ENCODE peak calls at places on chromosomes 3 and 15, in ten cellular contexts. K is A549, C is cardiac fibroblast, D is cardiac muscle cell, P is dorsolateral prefrontal cortex, X is glutamatergic neuron, B is fibroblast of lung, Q is lung, M is fibroblast of pulmonary artery, S is B cell. O is an unnamed sample.

GRCh38 chr15:70636540-70637165 is 126.7 kb downstream of the UACA start:
- DNase-seq in D (peak), B (peak), C (peak), M (peak), P (no peak), Q (no peak), X (no peak), S (no peak), K (no peak), O (no peak)

GRCh38 chr3:13276438-13277129 is 143.5 kb downstream of the NUP210 start:
- DNase-seq in B (no peak), Q (no peak), X (peak), M (no peak), C (no peak), K (no peak), S (no peak), D (no peak), P (no peak), O (no peak)

GRCh38 chr3:158168996-158169573 is 59.2 kb downstream of the RSRC1 start:
- DNase-seq in D (no peak), Q (no peak), K (no peak), P (no peak), X (no peak), S (no peak), B (no peak), M (no peak), C (peak), O (no peak)

GRCh38 chr3:139953131-139953910 is 18.3 kb downstream of the CLSTN2 start:
- DNase-seq in P (no peak), M (no peak), Q (no peak), B (no peak), K (no peak), S (no peak), C (no peak), X (no peak), D (no peak), O (no peak)

GRCh38 chr3:166052440-166052839 is 215.2 kb upstream of the BCHE start:
- DNase-seq in Q (no peak), S (no peak), M (no peak), C (no peak), P (no peak), D (no peak), X (no peak), K (no peak), B (no peak), O (no peak)

GRCh38 chr3:181727122-181728036 is 15.7 kb downstream of the SOX2 start:
- DNase-seq in D (no peak), B (no peak), S (no peak), P (no peak), K (no peak), X (peak), C (no peak), Q (no peak), M (peak), O (no peak)

GRCh38 chr3:142027713-142028112 is 121.6 kb downstream of the TFDP2 start:
- DNase-seq in K (no peak), X (no peak), D (peak), Q (no peak), M (peak), P (no peak), C (peak), S (no peak), B (peak), O (no peak)

GRCh38 chr3:136909187-136909586 is 47.2 kb downstream of the NCK1 start:
- DNase-seq in Q (no peak), M (no peak), P (no peak), C (no peak), S (no peak), X (no peak), D (no peak), K (no peak), B (no peak), O (no peak)

GRCh38 chr3:85576091-85576690 is 617.4 kb downstream of the CADM2 start:
- DNase-seq in S (peak), C (peak), B (peak), X (peak), M (peak), P (peak), D (peak), Q (peak), K (peak), O (peak)

GRCh38 chr3:143158549-143158988 is 39.0 kb downstream of the CHST2 start:
- DNase-seq in B (no peak), D (no peak), X (no peak), M (peak), C (no peak), Q (no peak), S (no peak), P (no peak), K (no peak), O (no peak)

GRCh38 chr15:40746916-40747418 is 8.1 kb downstream of the RMDN3 start:
- DNase-seq in C (peak), X (no peak), D (no peak), B (peak), S (no peak), K (no peak), M (peak), P (no peak), Q (no peak), O (no peak)

GRCh38 chr3:152385761-152386160 is 117.0 kb downstream of the MBNL1 start:
- DNase-seq in K (no peak), X (no peak), P (no peak), S (no peak), C (peak), Q (no peak), B (peak), M (peak), D (no peak), O (no peak)

GRCh38 chr3:14335774-14336413 is 66.5 kb upstream of the SLC6A6 start:
- DNase-seq in Q (no peak), K (no peak), P (no peak), D (no peak), X (no peak), C (no peak), B (no peak), M (no peak), S (no peak), O (no peak)

GRCh38 chr15:97189152-97189551 is 771.4 kb upstream of the ARRDC4 start:
- DNase-seq in X (no peak), P (no peak), M (peak), Q (no peak), D (no peak), B (peak), S (no peak), K (no peak), C (no peak), O (no peak)

GRCh38 chr15:40111888-40112287 is 3.2 kb upstream of the BMF start:
- DNase-seq in D (no peak), X (no peak), S (no peak), C (no peak), Q (no peak), B (no peak), M (no peak), P (no peak), K (no peak), O (no peak)

GRCh38 chr3:49413338-49413734 is 1.1 kb downstream of the TCTA start:
- DNase-seq in D (no peak), K (no peak), Q (no peak), M (no peak), C (no peak), P (no peak), S (no peak), X (no peak), B (no peak), O (no peak)

GRCh38 chr3:61936344-61936937 is 375.1 kb downstream of the PTPRG start:
- DNase-seq in B (peak), D (peak), C (peak), X (peak), S (no peak), Q (no peak), P (no peak), M (peak), K (no peak), O (no peak)

GRCh38 chr3:84904819-84905555 is 53.8 kb upstream of the CADM2 start:
- DNase-seq in K (no peak), X (no peak), Q (no peak), B (no peak), P (no peak), D (no peak), M (no peak), C (no peak), S (no peak), O (no peak)

GRCh38 chr3:187531831-187532230 is 138.4 kb downstream of the SST start:
- DNase-seq in D (no peak), Q (no peak), B (no peak), X (no peak), S (no peak), M (no peak), C (no peak), P (no peak), K (no peak), O (no peak)

GRCh38 chr3:51530485-51530884 is 8.0 kb upstream of the RAD54L2 start:
- DNase-seq in X (no peak), S (no peak), P (no peak), K (no peak), Q (no peak), C (no peak), B (no peak), M (no peak), D (no peak), O (no peak)

GRCh38 chr15:98142584-98142983 is 182.1 kb downstream of the ARRDC4 start:
- DNase-seq in B (no peak), P (no peak), S (no peak), M (no peak), Q (no peak), C (no peak), D (no peak), K (no peak), X (no peak), O (no peak)

GRCh38 chr15:82571722-82572222 is 31.5 kb upstream of the RPS17 start:
- DNase-seq in P (peak), Q (peak), S (no peak), K (no peak), X (peak), D (peak), B (peak), M (peak), C (peak), O (no peak)

GRCh38 chr3:23106641-23107040 is 96.5 kb upstream of the UBE2E2 start:
- DNase-seq in B (no peak), M (no peak), C (no peak), P (no peak), X (no peak), D (no peak), S (no peak), Q (no peak), K (no peak), O (no peak)

GRCh38 chr3:87855626-87856025 is 203.2 kb downstream of the CGGBP1 start:
- DNase-seq in X (no peak), C (no peak), K (peak), P (no peak), Q (no peak), S (no peak), M (peak), B (no peak), D (no peak), O (no peak)

GRCh38 chr15:56910801-56911200 is 7.6 kb upstream of the TCF12 start:
- DNase-seq in C (no peak), B (no peak), X (no peak), M (no peak), D (no peak), S (no peak), K (no peak), P (no peak), Q (no peak), O (no peak)

GRCh38 chr15:74368121-74368520 is 675 bp upstream of the CYP11A1 start:
- DNase-seq in Q (no peak), D (no peak), M (no peak), C (no peak), S (peak), X (no peak), P (no peak), K (no peak), B (no peak), O (no peak)

GRCh38 chr3:2154596-2154995 is 55.9 kb downstream of the CNTN4 start:
- DNase-seq in C (no peak), B (no peak), S (no peak), X (no peak), D (no peak), P (no peak), K (no peak), M (no peak), Q (no peak), O (no peak)

GRCh38 chr3:79906106-79906505 is 138.3 kb upstream of the ROBO1 start:
- DNase-seq in P (no peak), C (no peak), K (no peak), B (peak), S (no peak), D (no peak), Q (no peak), M (peak), X (no peak), O (no peak)

GRCh38 chr3:50183755-50184154 is 7.7 kb upstream of the GNAT1 start:
- DNase-seq in S (no peak), K (no peak), B (no peak), Q (no peak), M (no peak), P (no peak), D (no peak), C (no peak), X (no peak), O (no peak)

GRCh38 chr15:39115379-39116057 is 465.4 kb upstream of the THBS1 start:
- DNase-seq in C (no peak), M (no peak), K (no peak), X (no peak), P (no peak), S (no peak), Q (no peak), B (no peak), D (no peak), O (no peak)

GRCh38 chr15:69451951-69452701 is 492 bp upstream of the RPLP1 start:
- DNase-seq in D (no peak), S (no peak), C (peak), K (no peak), P (peak), B (peak), M (peak), Q (no peak), X (no peak), O (no peak)

GRCh38 chr3:41148446-41148845 is 50.9 kb upstream of the CTNNB1 start:
- DNase-seq in B (no peak), X (no peak), M (no peak), P (no peak), D (no peak), S (no peak), Q (no peak), K (no peak), C (no peak), O (no peak)

GRCh38 chr3:30747771-30748281 is 141.4 kb downstream of the TGFBR2 start:
- DNase-seq in C (peak), P (no peak), X (no peak), K (peak), Q (no peak), B (peak), D (peak), M (peak), S (no peak), O (no peak)

GRCh38 chr3:94862703-94863102 is 799.8 kb downstream of the NSUN3 start:
- DNase-seq in K (peak), S (no peak), B (no peak), D (peak), P (no peak), C (peak), X (peak), M (peak), Q (no peak), O (no peak)

GRCh38 chr3:127831723-127832172 is 9.4 kb upstream of the MGLL start:
- DNase-seq in X (peak), S (no peak), D (peak), M (peak), B (peak), Q (peak), P (no peak), K (no peak), C (peak), O (peak)

GRCh38 chr3:195554458-195554857 is 11.3 kb upstream of the PPP1R2 start:
- DNase-seq in B (no peak), S (no peak), K (no peak), P (no peak), M (no peak), Q (no peak), D (no peak), C (no peak), X (no peak), O (no peak)

GRCh38 chr3:195558602-195559001 is 15.5 kb upstream of the PPP1R2 start:
- DNase-seq in P (no peak), B (peak), M (peak), D (peak), K (no peak), S (no peak), Q (no peak), X (no peak), C (peak), O (no peak)

GRCh38 chr3:195557327-195557726 is 14.2 kb upstream of the PPP1R2 start:
- DNase-seq in S (no peak), B (no peak), M (no peak), Q (no peak), K (no peak), C (no peak), X (no peak), D (no peak), P (no peak), O (no peak)

GRCh38 chr3:195555110-195555509 is 12.0 kb upstream of the PPP1R2 start:
- DNase-seq in X (no peak), B (no peak), C (no peak), Q (no peak), S (no peak), K (no peak), D (no peak), P (no peak), M (no peak), O (no peak)

DNA sequence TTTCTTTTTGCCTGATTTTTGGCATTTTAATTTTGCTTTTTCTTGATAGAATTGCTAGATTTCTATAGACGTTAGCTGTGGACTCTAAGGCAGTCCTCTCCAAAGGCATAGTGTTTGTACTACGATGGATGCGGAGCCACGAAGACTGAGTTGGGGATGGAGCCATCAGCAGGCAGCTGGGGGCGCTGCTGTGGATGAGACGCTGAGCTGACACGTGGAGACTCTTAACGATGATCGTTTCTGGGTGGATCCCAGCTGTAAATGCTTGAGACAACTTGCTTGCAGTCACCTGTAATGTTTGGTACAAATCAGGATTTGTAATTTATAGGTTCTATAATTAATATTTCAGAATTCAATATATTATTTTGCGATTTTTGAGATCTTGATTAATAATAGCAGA is 13.3 kb upstream of the PPP1R2 start:
- DNase-seq in M (peak), D (peak), C (no peak), X (no peak), Q (no peak), K (peak), B (no peak), S (no peak), P (no peak), O (no peak)
- TF ChIP-seq CTCF in M (peak), D (peak), C (peak), X (no peak), Q (no peak), K (peak), B (peak), S (peak), P (peak), O (peak)

GRCh38 chr3:182947892-182948291 is 32.4 kb downstream of the DCUN1D1 start:
- DNase-seq in S (no peak), Q (no peak), X (no peak), K (peak), M (no peak), P (no peak), C (no peak), B (no peak), D (no peak), O (no peak)
- TF ChIP-seq CTCF in S (no peak), Q (no peak), X (no peak), K (no peak), M (no peak), P (no peak), C (no peak), B (no peak), D (no peak), O (no peak)

DNA sequence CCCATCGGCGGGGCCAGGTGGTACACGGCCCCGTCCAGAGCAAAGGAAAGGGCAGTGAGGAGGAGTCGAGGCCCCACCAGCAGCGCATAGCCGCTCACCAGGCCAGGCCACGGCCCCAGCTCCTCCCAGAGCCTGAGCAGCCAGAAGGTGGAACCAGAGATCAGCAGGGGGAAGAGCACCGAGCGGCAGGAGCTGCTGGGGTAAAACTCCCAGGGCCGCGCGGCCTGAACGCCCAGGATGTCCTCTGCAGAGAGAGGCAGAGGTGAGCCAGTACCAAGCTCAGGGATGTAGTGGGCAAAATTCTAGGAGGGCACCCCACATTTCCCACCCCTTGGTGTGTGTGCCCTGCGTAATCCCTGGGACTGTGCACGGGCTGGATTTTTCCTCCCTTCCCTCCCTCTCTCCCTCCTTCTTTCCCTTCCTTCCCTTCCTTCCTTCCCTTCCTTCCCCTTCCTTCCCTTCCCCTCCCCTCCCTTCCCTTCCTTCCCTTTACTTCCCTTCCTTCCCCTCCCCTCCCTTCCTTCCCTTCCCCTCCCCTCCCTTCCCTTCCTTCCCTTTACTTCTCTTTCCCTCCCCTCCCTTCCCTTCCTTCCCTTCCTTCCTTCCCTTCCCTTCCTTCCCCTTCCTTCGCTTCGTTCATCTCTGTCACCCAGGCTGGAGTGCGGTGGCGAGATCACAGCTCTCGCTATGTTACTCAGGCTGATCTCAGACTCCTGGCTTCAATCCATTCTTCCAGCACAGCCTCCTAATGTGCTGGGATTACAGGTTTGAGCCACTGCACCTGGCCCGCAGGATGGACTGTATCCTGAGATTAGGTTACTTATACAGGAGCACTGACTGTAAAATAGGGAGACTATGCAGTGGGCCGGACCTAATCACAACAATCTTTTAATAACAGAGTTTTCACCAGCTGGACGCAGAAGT is 6.4 kb upstream of the NCBP2 start:
- DNase-seq in Q (no peak), X (peak), M (peak), B (peak), C (peak), K (no peak), S (no peak), D (no peak), P (no peak), O (no peak)
- TF ChIP-seq CTCF in Q (no peak), X (no peak), M (no peak), B (no peak), C (no peak), K (no peak), S (no peak), D (peak), P (no peak), O (no peak)

GRCh38 chr15:43510230-43511011 is 7.0 kb upstream of the MAP1A start:
- DNase-seq in X (peak), S (peak), P (peak), C (peak), Q (peak), M (peak), B (peak), D (peak), K (peak), O (peak)
- TF ChIP-seq CTCF in X (peak), S (peak), P (peak), C (peak), Q (no peak), M (peak), B (peak), D (peak), K (no peak), O (no peak)

GRCh38 chr3:189779166-189779565 is 148.0 kb downstream of the TP63 start:
- DNase-seq in M (no peak), S (no peak), X (no peak), D (no peak), C (no peak), B (no peak), P (no peak), Q (no peak), K (no peak), O (no peak)

GRCh38 chr3:189780556-189781270 is 149.5 kb downstream of the TP63 start:
- DNase-seq in C (no peak), B (no peak), D (no peak), M (no peak), P (no peak), X (no peak), S (no peak), K (no peak), Q (no peak), O (no peak)

GRCh38 chr3:189778340-189778950 is 147.3 kb downstream of the TP63 start:
- DNase-seq in K (no peak), B (no peak), P (no peak), M (no peak), D (no peak), S (no peak), C (no peak), Q (no peak), X (no peak), O (no peak)

GRCh38 chr3:189776163-189776824 is 145.1 kb downstream of the TP63 start:
- DNase-seq in B (no peak), D (no peak), Q (no peak), P (no peak), X (no peak), C (no peak), M (no peak), S (no peak), K (no peak), O (no peak)

DNA sequence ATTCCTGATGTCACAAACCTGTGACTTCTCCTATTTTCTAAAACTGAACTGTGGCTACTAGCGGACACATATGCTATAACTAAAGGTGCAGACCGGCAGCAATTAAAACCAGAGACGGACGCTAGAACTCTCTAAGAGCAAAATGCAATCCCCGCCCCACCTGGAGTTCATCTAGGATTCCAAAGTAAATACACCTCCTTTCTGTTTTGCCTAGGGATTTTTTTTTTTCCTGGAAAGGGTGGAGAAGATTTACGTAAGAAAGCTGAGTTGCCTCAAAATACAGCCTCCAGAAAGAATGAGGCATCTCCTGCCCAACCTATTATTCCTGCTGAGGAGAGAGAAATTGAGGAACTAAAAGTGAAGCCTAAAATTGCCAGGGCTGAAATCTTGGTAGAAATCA is 150.2 kb downstream of the TP63 start:
- DNase-seq in D (no peak), S (no peak), C (no peak), K (no peak), P (no peak), Q (no peak), X (no peak), B (no peak), M (no peak), O (no peak)
- TF ChIP-seq CTCF in D (no peak), S (no peak), C (no peak), K (no peak), P (no peak), Q (no peak), X (no peak), B (no peak), M (no peak), O (no peak)